ENCODE peak calls at places on chromosomes 3 and 15, in six cellular contexts. Z is stimulated activated CD4-positive, alpha-beta T cell treated with anti-CD3 and anti-CD28 coated beads, Interleukin-1b, Interleukin-23, amount 100 ng/mL, for 4 hours; I is RKO; G is fibroblast of mammary gland; W is occipital lobe; Y is neural crest cell. O is an unnamed sample.

GRCh38 chr3:113839551-113839950 is 963 bp downstream of the GRAMD1C start:
- DNase-seq in I (no peak), Y (no peak), W (no peak), G (no peak), Z (no peak), O (no peak)

GRCh38 chr3:123813876-123814275 is 70.3 kb downstream of the MYLK start:
- DNase-seq in G (no peak), Z (no peak), W (no peak), Y (no peak), I (no peak), O (no peak)

GRCh38 chr3:52062499-52062898 is 6.1 kb upstream of the DUSP7 start:
- DNase-seq in W (no peak), Z (no peak), I (peak), Y (no peak), G (peak), O (no peak)

GRCh38 chr15:52804526-52805081 is 14.5 kb upstream of the ONECUT1 start:
- DNase-seq in W (no peak), Y (peak), G (no peak), I (no peak), Z (no peak), O (no peak)

GRCh38 chr3:195809796-195810454 is 1.8 kb downstream of the MUC4 start:
- DNase-seq in G (no peak), Z (no peak), Y (no peak), I (no peak), W (no peak), O (no peak)

GRCh38 chr3:53254190-53254809 is 1.5 kb downstream of the TKT start:
- DNase-seq in Z (no peak), G (peak), Y (no peak), W (no peak), I (peak), O (no peak)

GRCh38 chr3:15498461-15499214 is 22.9 kb downstream of the COLQ start:
- DNase-seq in G (peak), Z (no peak), W (no peak), Y (no peak), I (no peak), O (no peak)

GRCh38 chr15:88223099-88223498 is 33.4 kb downstream of the NTRK3 start:
- DNase-seq in Y (no peak), G (no peak), I (no peak), Z (no peak), W (no peak), O (no peak)

GRCh38 chr3:142225885-142226215 is 465 bp upstream of the GK5 start:
- DNase-seq in Z (no peak), G (no peak), I (no peak), W (no peak), Y (no peak), O (no peak)

GRCh38 chr15:88630798-88631463 is 7.9 kb upstream of the ISG20 start:
- DNase-seq in W (no peak), G (no peak), Z (no peak), Y (no peak), I (no peak), O (no peak)

GRCh38 chr15:69722924-69723323 is 270.3 kb downstream of the RPLP1 start:
- DNase-seq in Y (no peak), W (no peak), G (no peak), Z (no peak), I (no peak), O (no peak)

GRCh38 chr3:98994128-98994762 is 92.8 kb upstream of the DCBLD2 start:
- DNase-seq in G (peak), Y (no peak), Z (no peak), I (peak), W (no peak), O (no peak)

GRCh38 chr3:46396129-46396528 is 10.7 kb downstream of the CCR5AS start:
- DNase-seq in Z (no peak), I (no peak), Y (no peak), G (no peak), W (no peak), O (no peak)

GRCh38 chr15:41873711-41874110 is 20.1 kb downstream of the SPTBN5 start:
- DNase-seq in G (no peak), I (no peak), W (no peak), Y (no peak), Z (no peak), O (no peak)

GRCh38 chr3:187783098-187783497 is 37.8 kb upstream of the BCL6 start:
- DNase-seq in Y (no peak), Z (no peak), W (peak), G (peak), I (peak), O (no peak)

GRCh38 chr3:99962703-99963102 is 145.0 kb downstream of the CMSS1 start:
- DNase-seq in I (no peak), Z (no peak), W (no peak), Y (no peak), G (peak), O (no peak)

GRCh38 chr3:196666001-196666867 is 26.7 kb downstream of the NRROS start:
- DNase-seq in Y (peak), G (peak), Z (no peak), W (no peak), I (no peak), O (no peak)

GRCh38 chr3:25831578-25831977 is 41.7 kb downstream of the OXSM start:
- DNase-seq in I (peak), W (no peak), Z (no peak), G (peak), Y (no peak), O (no peak)

GRCh38 chr3:102005551-102005950 is 156.2 kb downstream of the NFKBIZ start:
- DNase-seq in Z (no peak), G (no peak), I (no peak), Y (no peak), W (no peak), O (no peak)

GRCh38 chr3:110344897-110345767 is 726.5 kb upstream of the NECTIN3 start:
- DNase-seq in W (no peak), G (no peak), Z (no peak), Y (no peak), I (no peak), O (no peak)

GRCh38 chr15:70617076-70617910 is 146.1 kb downstream of the UACA start:
- DNase-seq in W (no peak), G (no peak), I (no peak), Z (no peak), Y (no peak), O (no peak)

GRCh38 chr3:43104786-43105185 is 1.1 kb downstream of the POMGNT2 start:
- DNase-seq in W (no peak), Y (no peak), G (no peak), I (peak), Z (no peak), O (no peak)

GRCh38 chr3:114660124-114660523 is 366.3 kb downstream of the TIGIT start:
- DNase-seq in G (peak), Y (no peak), Z (no peak), W (no peak), I (no peak), O (no peak)

GRCh38 chr15:40815042-40815678 is 7.9 kb upstream of the DNAJC17 start:
- DNase-seq in I (no peak), Y (no peak), W (peak), Z (no peak), G (no peak), O (no peak)

GRCh38 chr3:136194409-136195257 is 1.5 kb downstream of the MSL2 start:
- DNase-seq in W (no peak), Y (peak), Z (peak), G (no peak), I (peak), O (peak)

GRCh38 chr3:151445283-151446001 is 15.4 kb downstream of the IGSF10 start:
- DNase-seq in Y (no peak), I (peak), G (peak), W (no peak), Z (no peak), O (no peak)

GRCh38 chr3:50272911-50273688 is 4.2 kb downstream of the SEMA3B start:
- DNase-seq in G (peak), Z (peak), Y (peak), W (peak), I (peak), O (peak)

GRCh38 chr3:189839576-189839975 is 208.4 kb downstream of the TP63 start:
- DNase-seq in Y (no peak), Z (no peak), G (peak), I (no peak), W (no peak), O (no peak)

GRCh38 chr3:141469712-141470111 is 17.1 kb upstream of the RASA2 start:
- DNase-seq in G (no peak), Z (no peak), I (no peak), Y (no peak), W (no peak), O (no peak)